ENCODE peak calls at places on chromosomes 1 and 21, in six cellular contexts. P is dorsolateral prefrontal cortex, Z is colonic mucosa, Y is uterus, X is heart right ventricle, B is WERI-Rb-1. I is an unnamed sample.

GRCh38 chr1:169363046-169363756 is 4.4 kb downstream of the NME7 start:
- DNase-seq in Z (no peak), B (no peak), P (no peak), X (no peak), Y (no peak), I (no peak)

GRCh38 chr1:50970927-50971582 is 1.0 kb downstream of the CDKN2C start:
- DNase-seq in Z (no peak), P (no peak), Y (no peak), X (no peak), B (no peak), I (no peak)

GRCh38 chr1:236011641-236012040 is 53.2 kb downstream of the NID1 start:
- DNase-seq in Y (no peak), Z (no peak), P (no peak), B (no peak), X (no peak), I (no peak)

GRCh38 chr1:16168622-16169021 is 12.8 kb upstream of the EPHA2 start:
- DNase-seq in B (no peak), X (no peak), Z (no peak), Y (no peak), P (no peak), I (no peak)

GRCh38 chr1:82491301-82491986 is 690.7 kb downstream of the ADGRL2 start:
- DNase-seq in Y (no peak), X (peak; percentile 35), B (no peak), P (no peak), Z (no peak), I (no peak)

GRCh38 chr21:45283611-45284455 is 3.9 kb downstream of the POFUT2 start:
- DNase-seq in Z (no peak), P (no peak), Y (peak; percentile 11), B (peak; percentile 6), X (no peak), I (peak; percentile 62)

GRCh38 chr1:205236526-205236925 is 8.8 kb downstream of the TMCC2 start:
- DNase-seq in B (no peak), X (no peak), P (no peak), Z (no peak), Y (no peak), I (no peak)

GRCh38 chr1:67162954-67163353 is 3.3 kb upstream of the IL23R start:
- DNase-seq in Z (no peak), P (no peak), Y (no peak), B (no peak), X (no peak), I (no peak)

GRCh38 chr1:231108500-231109254 is 53.2 kb upstream of the TRIM67 start:
- DNase-seq in P (no peak), Z (no peak), X (no peak), Y (no peak), B (no peak), I (no peak)

GRCh38 chr1:119544165-119544762 is 37.3 kb downstream of the HSD3B1 start:
- DNase-seq in Z (no peak), P (no peak), Y (no peak), X (no peak), B (peak; percentile 44), I (no peak)

GRCh38 chr1:237201155-237201554 is 159.2 kb downstream of the RYR2 start:
- DNase-seq in P (no peak), B (no peak), Y (no peak), X (no peak), Z (no peak), I (no peak)

GRCh38 chr1:109620396-109620817 is 770 bp downstream of the AMPD2 start:
- DNase-seq in B (no peak), P (no peak), X (peak; percentile 47), Z (peak; percentile 67), Y (peak; percentile 49), I (peak; percentile 79)

GRCh38 chr1:178518894-178519293 is 6.0 kb downstream of the TEX35 start:
- DNase-seq in Z (no peak), Y (no peak), B (no peak), X (no peak), P (no peak), I (no peak)

GRCh38 chr1:195075973-195076372 is 1532.3 kb downstream of the KCNT2 start:
- DNase-seq in B (no peak), X (no peak), Y (no peak), P (no peak), Z (no peak), I (no peak)

GRCh38 chr1:48823161-48823560 is 46.5 kb upstream of the BEND5 start:
- DNase-seq in B (no peak), Z (no peak), P (no peak), Y (no peak), X (peak; percentile 13), I (no peak)

GRCh38 chr1:107820797-107821196 is 144.2 kb downstream of the VAV3 start:
- DNase-seq in B (no peak), X (no peak), Z (no peak), P (no peak), Y (no peak), I (no peak)

GRCh38 chr1:162218546-162218945 is 149.1 kb downstream of the NOS1AP start:
- DNase-seq in Z (no peak), B (no peak), P (no peak), X (no peak), Y (no peak), I (no peak)

GRCh38 chr1:172976222-172977041 is 74.3 kb downstream of the TNFSF18 start:
- DNase-seq in Y (no peak), X (peak; percentile 5), P (no peak), Z (peak; percentile 77), B (no peak), I (no peak)

GRCh38 chr1:17128361-17128760 is 9.1 kb upstream of the PADI2 start:
- DNase-seq in Y (no peak), B (no peak), P (no peak), Z (no peak), X (no peak), I (no peak)

GRCh38 chr1:1872329-1872994 is 18.4 kb downstream of the GNB1 start:
- DNase-seq in P (no peak), Y (no peak), Z (no peak), B (no peak), X (no peak), I (no peak)

GRCh38 chr1:198776602-198777029 is 137.8 kb downstream of the PTPRC start:
- DNase-seq in X (peak; percentile 29), Z (no peak), Y (peak; percentile 21), P (no peak), B (no peak), I (no peak)

GRCh38 chr1:92556350-92556749 is 69.6 kb upstream of the GFI1 start:
- DNase-seq in X (no peak), P (no peak), Z (no peak), B (no peak), Y (no peak), I (no peak)

GRCh38 chr1:36342426-36343185 is 19.2 kb upstream of the EVA1B start:
- DNase-seq in P (no peak), Z (peak; percentile 60), Y (peak; percentile 40), B (peak; percentile 58), X (peak; percentile 39), I (no peak)

GRCh38 chr1:177820213-177820612 is 149.6 kb downstream of the SEC16B start:
- DNase-seq in Z (no peak), Y (no peak), P (no peak), B (peak; percentile 35), X (no peak), I (no peak)

GRCh38 chr1:181485276-181486097 is 2.2 kb downstream of the CACNA1E start:
- DNase-seq in Z (no peak), X (no peak), P (peak; percentile 73), Y (no peak), B (no peak), I (no peak)

GRCh38 chr21:16169102-16169511 is 439.3 kb downstream of the USP25 start:
- DNase-seq in B (no peak), Y (no peak), P (no peak), X (no peak), Z (no peak), I (no peak)

GRCh38 chr1:216216304-216216703 is 206.9 kb downstream of the USH2A start:
- DNase-seq in P (no peak), Z (no peak), X (no peak), Y (no peak), B (no peak), I (no peak)
- H3K4me3 ChIP-seq in P (no peak overlapping the region), Z (no peak overlapping the region), X (no peak overlapping the region), Y (no peak overlapping the region), B (no peak overlapping the region), I (no peak overlapping the region)

GRCh38 chr1:115544131-115544530 is 97.6 kb upstream of the VANGL1 start:
- DNase-seq in B (no peak), Y (no peak), Z (no peak), P (no peak), X (no peak), I (no peak)

GRCh38 chr1:115545096-115545720 is 96.6 kb upstream of the VANGL1 start:
- DNase-seq in P (no peak), Z (no peak), B (no peak), Y (no peak), X (no peak), I (no peak)

GRCh38 chr1:115547661-115548060 is 94.1 kb upstream of the VANGL1 start:
- DNase-seq in B (no peak), Z (no peak), P (no peak), Y (no peak), X (no peak), I (no peak)

GRCh38 chr1:115546846-115547245 is 94.9 kb upstream of the VANGL1 start:
- DNase-seq in X (no peak), P (no peak), Y (no peak), B (no peak), Z (no peak), I (no peak)

GRCh38 chr1:115545791-115546733 is 95.7 kb upstream of the VANGL1 start:
- DNase-seq in X (peak; percentile 36), Z (peak; percentile 45), P (no peak), B (peak; percentile 62), Y (peak; percentile 28), I (no peak)
- TF ChIP-seq CTCF in X (peak; percentile 45), Z (peak; percentile 24), P (peak; percentile 31), B (peak; percentile 89), Y (peak; percentile 19), I (peak; percentile 22)

DNA sequence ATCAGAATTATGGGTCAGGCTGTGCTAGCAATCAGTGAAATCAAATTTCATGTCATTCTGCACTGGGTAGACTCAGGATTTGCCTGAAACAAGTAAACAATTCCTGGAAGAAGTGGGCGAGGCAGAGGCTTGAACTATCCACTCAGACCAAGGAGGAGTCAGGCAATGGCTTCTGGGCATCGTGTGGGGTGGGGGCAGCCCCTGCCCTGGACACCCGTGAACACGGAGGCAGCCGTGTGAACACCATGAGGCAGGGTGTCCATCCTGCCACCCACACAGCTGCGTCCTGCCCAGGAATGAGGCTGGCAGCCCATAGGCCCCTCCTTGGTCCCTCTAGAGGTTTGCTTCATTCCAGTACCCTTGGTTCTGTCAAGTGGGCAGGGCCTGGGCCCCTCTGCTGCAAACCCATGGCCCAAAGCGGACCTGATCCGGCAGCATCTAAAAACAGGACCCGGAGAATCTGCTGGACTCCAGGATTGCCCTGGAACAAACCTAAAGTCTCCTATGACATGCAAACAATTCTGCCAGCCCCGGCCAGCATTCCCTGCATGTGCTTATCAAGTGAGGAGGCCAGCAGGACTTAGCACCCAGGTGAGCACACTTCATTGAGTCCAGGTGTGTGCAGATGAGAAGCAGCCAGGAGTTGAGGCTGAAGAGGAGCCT is 69.5 kb downstream of the PDE9A start:
- DNase-seq in X (no peak), Y (no peak), B (no peak), Z (peak; percentile 54), P (no peak), I (no peak)
- H3K27ac ChIP-seq in X (no peak overlapping the region), Y (no peak overlapping the region), B (no peak overlapping the region), Z (peak overlapping the region; percentile 66), P (no peak overlapping the region), I (no peak overlapping the region)

DNA sequence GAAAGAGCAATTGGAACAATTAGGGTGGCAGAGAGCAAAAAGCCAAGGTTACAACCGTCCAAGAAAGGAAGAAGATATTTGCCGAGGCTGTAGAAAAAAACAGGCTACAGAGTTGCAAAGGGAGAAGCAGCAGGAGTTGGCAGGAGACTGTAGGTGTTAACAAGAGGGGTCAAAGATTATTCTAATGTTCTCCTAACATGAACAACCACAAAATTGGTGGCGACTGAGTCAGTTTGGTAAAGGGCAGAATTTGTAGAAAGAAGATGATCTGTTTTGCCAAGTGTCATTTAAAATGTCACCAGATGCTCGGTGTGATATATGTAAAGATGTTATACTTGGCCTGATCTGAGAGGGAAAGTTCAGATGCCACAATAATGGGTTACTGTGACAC is 401 bp upstream of the PRUNE1 start:
- DNase-seq in Y (no peak), P (no peak), B (no peak), X (no peak), Z (no peak), I (no peak)
- H3K4me3 ChIP-seq in Y (peak overlapping the region; percentile 84), P (peak overlapping the region; percentile 74), B (peak overlapping the region; percentile 76), X (no peak overlapping the region), Z (peak overlapping the region; percentile 56), I (peak overlapping the region; percentile 91)

I was measured in coronary artery.